ENCODE peak calls at places on chromosomes 2 and 18, in eight cellular contexts. M is H9, K is fibroblast of lung, C is psoas muscle, E is aorta, P is ovary, Z is heart left ventricle, A is thoracic aorta. U is an unnamed sample. For H3K4me1, the result is how much of the 10 kb centered on the place peaks cover.

GRCh38 chr18:3513481-3513880 is 63.5 kb downstream of the TGIF1 start:
- DNase-seq in A (no peak), P (no peak), K (no peak), E (no peak), M (no peak), Z (no peak), C (no peak), U (no peak)

GRCh38 chr2:171069286-171069956 is 91.3 kb downstream of the TLK1 start:
- DNase-seq in P (no peak), M (no peak), Z (no peak), A (no peak), K (no peak), C (no peak), E (no peak), U (no peak)

GRCh38 chr2:239245872-239246701 is 154.7 kb downstream of the HDAC4 start:
- DNase-seq in Z (no peak), K (no peak), P (no peak), E (no peak), A (no peak), C (peak), M (no peak), U (no peak)

GRCh38 chr2:6730003-6730402 is 135.7 kb downstream of the CMPK2 start:
- DNase-seq in Z (no peak), K (no peak), M (no peak), P (no peak), C (no peak), A (no peak), E (no peak), U (no peak)

GRCh38 chr2:73503992-73504570 is 118.4 kb downstream of the ALMS1 start:
- DNase-seq in E (no peak), M (no peak), K (no peak), Z (no peak), P (no peak), C (no peak), A (no peak), U (no peak)

GRCh38 chr2:186457908-186458307 is 28.2 kb upstream of the ZC3H15 start:
- DNase-seq in Z (no peak), M (no peak), K (no peak), A (no peak), E (no peak), P (no peak), C (no peak), U (no peak)

GRCh38 chr2:236947896-236948295 is 137.8 kb upstream of the COPS8 start:
- DNase-seq in C (no peak), E (no peak), A (no peak), K (no peak), M (no peak), Z (no peak), P (no peak), U (no peak)

GRCh38 chr2:2101924-2102323 is 229.2 kb downstream of the MYT1L start:
- DNase-seq in K (no peak), C (no peak), M (no peak), P (no peak), E (no peak), A (no peak), Z (no peak), U (no peak)

GRCh38 chr2:37672870-37673184 is 1.4 kb upstream of the CDC42EP3 start:
- DNase-seq in M (no peak), K (no peak), P (no peak), Z (no peak), C (no peak), E (no peak), A (no peak), U (no peak)
- H3K4me1 ChIP-seq in M (under half), K (under half), P (under half), Z (under half), C (under half), E (under half), A (under half), U (under half)

DNA sequence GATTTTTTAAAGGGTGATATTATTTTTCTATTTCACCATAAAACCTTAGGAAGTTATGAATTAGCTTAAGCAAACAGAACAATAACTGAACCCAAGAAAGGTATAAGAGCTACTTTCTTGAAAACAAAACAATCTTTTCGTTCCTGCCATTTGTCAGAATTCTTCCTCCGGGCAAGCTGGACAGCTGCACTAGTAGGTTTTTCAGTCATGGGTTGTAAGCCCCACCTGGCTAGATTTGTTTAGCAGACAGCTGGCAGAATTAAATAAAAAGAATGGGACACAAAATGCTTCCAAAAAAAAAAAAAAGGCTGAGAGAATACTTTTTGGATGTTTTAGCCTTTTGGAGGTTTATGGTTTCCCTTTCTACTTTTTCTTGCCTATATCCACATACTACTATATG is 694.1 kb downstream of the ARHGAP15 start:
- DNase-seq in P (no peak), A (no peak), C (no peak), Z (no peak), E (no peak), M (no peak), K (no peak), U (no peak)
- H3K4me1 ChIP-seq in P (under half), A (under half), C (under half), Z (under half), E (under half), M (under half), K (under half), U (under half)

GRCh38 chr2:191252699-191253098 is 7.5 kb downstream of the MYO1B start:
- DNase-seq in C (no peak), P (no peak), E (no peak), Z (no peak), A (no peak), M (no peak), K (no peak), U (no peak)
- H3K4me1 ChIP-seq in C (under half), P (under half), E (under half), Z (half or more), A (under half), M (under half), K (under half), U (under half)

GRCh38 chr2:201765799-201766198 is 14.9 kb downstream of the ALS2 start:
- DNase-seq in Z (no peak), C (no peak), M (no peak), A (no peak), K (no peak), E (no peak), P (no peak), U (no peak)

GRCh38 chr2:201773990-201774389 is 6.7 kb downstream of the ALS2 start:
- DNase-seq in E (no peak), A (no peak), C (no peak), M (no peak), K (no peak), Z (no peak), P (no peak), U (no peak)

GRCh38 chr2:201774546-201774945 is 6.2 kb downstream of the ALS2 start:
- DNase-seq in P (no peak), A (no peak), Z (no peak), M (no peak), C (no peak), E (no peak), K (no peak), U (no peak)

GRCh38 chr2:201768918-201769317 is 11.8 kb downstream of the ALS2 start:
- DNase-seq in E (no peak), K (peak), Z (no peak), M (no peak), P (no peak), A (no peak), C (no peak), U (no peak)

GRCh38 chr2:201769664-201770373 is 10.9 kb downstream of the ALS2 start:
- DNase-seq in K (no peak), C (no peak), M (no peak), E (no peak), A (no peak), Z (no peak), P (no peak), U (no peak)
- H3K4me1 ChIP-seq in K (under half), C (under half), M (under half), E (under half), A (under half), Z (under half), P (under half), U (under half)

DNA sequence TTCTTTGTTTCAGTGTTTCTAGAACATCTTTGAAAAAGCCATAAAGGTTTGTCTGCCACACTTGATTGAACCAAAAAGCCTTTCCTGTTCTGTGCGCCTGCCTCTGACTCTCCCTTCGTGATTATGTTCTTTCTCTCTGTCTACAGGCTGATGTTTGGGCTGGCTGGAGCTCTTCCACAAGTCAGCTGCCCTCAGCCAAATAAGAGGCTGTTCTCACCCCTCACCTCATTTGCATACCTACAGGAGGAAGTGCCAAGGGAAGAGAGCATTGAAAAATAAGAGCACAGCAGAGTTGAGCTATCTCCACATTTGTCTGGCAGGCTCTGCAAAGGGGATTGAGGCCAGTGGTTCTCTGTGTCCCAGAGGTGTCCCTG is 15.8 kb downstream of the INPP5D start:
- DNase-seq in Z (no peak), E (peak), C (no peak), K (no peak), A (no peak), P (no peak), M (no peak), U (no peak)
- H3K4me1 ChIP-seq in Z (under half), E (under half), C (under half), K (under half), A (under half), P (under half), M (under half), U (under half)

DNA sequence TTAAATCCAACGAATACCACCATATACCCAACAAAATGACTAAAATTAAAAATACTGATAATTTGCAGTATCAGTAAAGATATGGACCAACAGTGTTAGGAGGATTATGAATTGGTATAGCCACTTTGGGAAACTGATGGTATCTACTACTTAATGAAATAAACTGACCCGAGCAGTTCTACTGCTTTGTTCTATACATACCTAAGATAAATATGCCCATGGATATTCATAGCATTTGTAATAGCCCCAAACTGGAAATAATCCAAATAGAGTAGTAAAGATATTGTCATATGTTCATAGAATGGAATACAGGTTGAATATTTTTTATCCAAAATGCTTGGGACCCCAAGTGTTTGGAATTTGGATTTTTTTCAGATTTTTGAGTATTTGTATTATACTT is 20.7 kb downstream of the PPP1CB start:
- DNase-seq in C (no peak), K (no peak), A (no peak), P (no peak), Z (no peak), M (no peak), E (no peak), U (no peak)
- H3K4me1 ChIP-seq in C (half or more), K (under half), A (half or more), P (under half), Z (half or more), M (under half), E (under half), U (under half)

DNA sequence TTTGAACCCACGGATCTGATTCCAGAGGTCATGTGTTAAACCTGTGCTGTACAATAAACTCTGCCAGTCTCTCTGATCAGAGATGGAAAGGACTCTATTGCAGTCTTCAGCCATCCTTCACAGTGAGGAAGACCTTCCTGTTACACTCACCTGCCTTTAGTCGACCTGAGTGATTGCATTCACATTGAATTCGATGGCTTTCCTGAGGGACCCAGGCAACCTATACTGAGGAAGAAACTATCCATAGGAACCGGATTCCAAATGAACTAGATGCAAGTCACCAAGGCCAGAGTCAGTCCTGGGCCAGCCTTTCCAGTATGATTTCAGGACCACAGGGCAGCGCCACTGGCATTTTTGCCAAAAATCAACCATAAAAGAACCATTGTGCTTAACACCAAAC is 56.8 kb downstream of the PKDCC start:
- DNase-seq in K (no peak), A (no peak), C (no peak), E (no peak), P (no peak), M (no peak), Z (no peak), U (no peak)
- H3K4me1 ChIP-seq in K (under half), A (under half), C (under half), E (under half), P (under half), M (under half), Z (under half), U (under half)